ENCODE peak calls at places on chromosomes 4 and X, in nine cellular contexts. One of them, this sample, is unnamed. For H3K4me1, the result is how much of the 10 kb centered on the place peaks cover.

GRCh38 chrX:38799995-38800394 is 1.3 kb upstream of the MID1IP1 start:
- DNase-seq in fibroblast of lung: no peak
- DNase-seq in psoas muscle: no peak
- DNase-seq in gastrocnemius medialis: peak
- DNase-seq in sigmoid colon: no peak
- DNase-seq in pancreas: no peak
- DNase-seq in lung: no peak
- DNase-seq in right atrium auricular region: no peak
- DNase-seq in right lobe of liver: no peak
- DNase-seq in this sample: no peak

GRCh38 chr4:57061395-57061794 is 48.8 kb downstream of the IGFBP7 start:
- DNase-seq in fibroblast of lung: peak
- DNase-seq in psoas muscle: no peak
- DNase-seq in gastrocnemius medialis: no peak
- DNase-seq in sigmoid colon: no peak
- DNase-seq in pancreas: no peak
- DNase-seq in lung: no peak
- DNase-seq in right atrium auricular region: no peak
- DNase-seq in right lobe of liver: no peak
- DNase-seq in this sample: no peak

GRCh38 chrX:135596495-135596894 is 76.0 kb downstream of the INTS6L start:
- DNase-seq in fibroblast of lung: peak
- DNase-seq in psoas muscle: peak
- DNase-seq in gastrocnemius medialis: no peak
- DNase-seq in sigmoid colon: no peak
- DNase-seq in pancreas: peak
- DNase-seq in lung: no peak
- DNase-seq in right atrium auricular region: no peak
- DNase-seq in right lobe of liver: no peak
- DNase-seq in this sample: no peak

GRCh38 chr4:17817027-17817426 is 6.2 kb downstream of the NCAPG start:
- DNase-seq in fibroblast of lung: peak
- DNase-seq in psoas muscle: no peak
- DNase-seq in gastrocnemius medialis: no peak
- DNase-seq in sigmoid colon: no peak
- DNase-seq in pancreas: no peak
- DNase-seq in lung: no peak
- DNase-seq in right atrium auricular region: no peak
- DNase-seq in right lobe of liver: no peak
- DNase-seq in this sample: no peak

GRCh38 chr4:123672987-123673386 is 276.4 kb downstream of the SPRY1 start:
- DNase-seq in fibroblast of lung: peak
- DNase-seq in psoas muscle: no peak
- DNase-seq in gastrocnemius medialis: no peak
- DNase-seq in sigmoid colon: no peak
- DNase-seq in pancreas: no peak
- DNase-seq in lung: no peak
- DNase-seq in right atrium auricular region: no peak
- DNase-seq in right lobe of liver: no peak
- DNase-seq in this sample: no peak

GRCh38 chrX:17655232-17656034 is 81.9 kb upstream of the SCML1 start:
- DNase-seq in fibroblast of lung: peak
- DNase-seq in psoas muscle: no peak
- DNase-seq in gastrocnemius medialis: no peak
- DNase-seq in sigmoid colon: no peak
- DNase-seq in pancreas: no peak
- DNase-seq in lung: no peak
- DNase-seq in right atrium auricular region: no peak
- DNase-seq in right lobe of liver: no peak
- DNase-seq in this sample: no peak

GRCh38 chrX:3231766-3232165 is 114.7 kb downstream of the MXRA5 start:
- DNase-seq in fibroblast of lung: peak
- DNase-seq in psoas muscle: no peak
- DNase-seq in gastrocnemius medialis: no peak
- DNase-seq in sigmoid colon: no peak
- DNase-seq in pancreas: no peak
- DNase-seq in lung: no peak
- DNase-seq in right atrium auricular region: no peak
- DNase-seq in right lobe of liver: no peak
- DNase-seq in this sample: no peak

GRCh38 chr4:81754169-81754568 is 282.5 kb upstream of the RASGEF1B start:
- DNase-seq in fibroblast of lung: no peak
- DNase-seq in psoas muscle: no peak
- DNase-seq in gastrocnemius medialis: no peak
- DNase-seq in sigmoid colon: no peak
- DNase-seq in pancreas: no peak
- DNase-seq in lung: no peak
- DNase-seq in right atrium auricular region: no peak
- DNase-seq in right lobe of liver: no peak
- DNase-seq in this sample: no peak

GRCh38 chr4:22091351-22091731 is 142.8 kb upstream of the KCNIP4 start:
- DNase-seq in fibroblast of lung: no peak
- DNase-seq in psoas muscle: no peak
- DNase-seq in gastrocnemius medialis: no peak
- DNase-seq in sigmoid colon: no peak
- DNase-seq in pancreas: no peak
- DNase-seq in lung: no peak
- DNase-seq in right atrium auricular region: no peak
- DNase-seq in right lobe of liver: no peak
- DNase-seq in this sample: no peak

GRCh38 chr4:90425893-90426292 is 298.7 kb downstream of the CCSER1 start:
- DNase-seq in fibroblast of lung: peak
- DNase-seq in psoas muscle: no peak
- DNase-seq in gastrocnemius medialis: no peak
- DNase-seq in sigmoid colon: no peak
- DNase-seq in pancreas: no peak
- DNase-seq in lung: no peak
- DNase-seq in right atrium auricular region: no peak
- DNase-seq in right lobe of liver: no peak
- DNase-seq in this sample: no peak

GRCh38 chrX:49273181-49273727 is 3.7 kb downstream of the PPP1R3F start:
- DNase-seq in fibroblast of lung: no peak
- DNase-seq in psoas muscle: no peak
- DNase-seq in gastrocnemius medialis: no peak
- DNase-seq in sigmoid colon: peak
- DNase-seq in pancreas: no peak
- DNase-seq in lung: no peak
- DNase-seq in right atrium auricular region: no peak
- DNase-seq in right lobe of liver: no peak
- DNase-seq in this sample: no peak

GRCh38 chrX:128728943-128729342 is 676.7 kb upstream of the ACTRT1 start:
- DNase-seq in fibroblast of lung: no peak
- DNase-seq in psoas muscle: no peak
- DNase-seq in gastrocnemius medialis: no peak
- DNase-seq in sigmoid colon: no peak
- DNase-seq in pancreas: no peak
- DNase-seq in lung: no peak
- DNase-seq in right atrium auricular region: no peak
- DNase-seq in right lobe of liver: no peak
- DNase-seq in this sample: no peak

GRCh38 chr4:126395661-126396060 is 1080.9 kb downstream of the FAT4 start:
- DNase-seq in fibroblast of lung: peak
- DNase-seq in psoas muscle: no peak
- DNase-seq in gastrocnemius medialis: no peak
- DNase-seq in sigmoid colon: no peak
- DNase-seq in pancreas: no peak
- DNase-seq in lung: no peak
- DNase-seq in right atrium auricular region: no peak
- DNase-seq in right lobe of liver: no peak
- DNase-seq in this sample: no peak

GRCh38 chr4:114037981-114038380 is 58.5 kb upstream of the ARSJ start:
- DNase-seq in fibroblast of lung: no peak
- DNase-seq in psoas muscle: no peak
- DNase-seq in gastrocnemius medialis: no peak
- DNase-seq in sigmoid colon: no peak
- DNase-seq in pancreas: no peak
- DNase-seq in lung: no peak
- DNase-seq in right atrium auricular region: no peak
- DNase-seq in right lobe of liver: no peak
- DNase-seq in this sample: no peak

DNA sequence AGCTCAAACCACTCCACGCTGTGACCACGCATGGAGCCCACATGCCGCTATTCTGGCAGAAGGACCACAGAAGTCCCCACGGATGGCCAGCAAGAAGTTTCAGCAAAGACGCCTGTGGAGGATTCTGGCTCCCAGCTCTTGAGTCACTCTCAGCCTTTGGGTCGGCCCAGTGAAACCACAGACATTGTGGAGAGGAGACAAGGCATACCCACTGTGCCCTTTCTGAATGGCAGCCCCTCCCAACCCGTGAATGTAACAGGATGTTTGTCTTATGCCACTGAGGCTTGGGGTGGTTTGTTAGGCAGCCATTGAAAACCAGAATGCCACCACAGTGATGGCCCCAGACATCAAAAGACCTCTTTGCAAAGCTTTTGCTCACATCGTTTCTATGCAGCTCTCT is 42.7 kb downstream of the ABLIM2 start:
- DNase-seq in fibroblast of lung: no peak
- DNase-seq in psoas muscle: peak
- DNase-seq in gastrocnemius medialis: no peak
- DNase-seq in sigmoid colon: no peak
- DNase-seq in pancreas: no peak
- DNase-seq in lung: no peak
- DNase-seq in right atrium auricular region: no peak
- DNase-seq in right lobe of liver: peak
- DNase-seq in this sample: no peak
- H3K4me1 ChIP-seq in fibroblast of lung: under half
- H3K4me1 ChIP-seq in psoas muscle: half or more
- H3K4me1 ChIP-seq in gastrocnemius medialis: half or more
- H3K4me1 ChIP-seq in sigmoid colon: under half
- H3K4me1 ChIP-seq in pancreas: under half
- H3K4me1 ChIP-seq in lung: under half
- H3K4me1 ChIP-seq in right atrium auricular region: under half
- H3K4me1 ChIP-seq in right lobe of liver: under half
- H3K4me1 ChIP-seq in this sample: under half

DNA sequence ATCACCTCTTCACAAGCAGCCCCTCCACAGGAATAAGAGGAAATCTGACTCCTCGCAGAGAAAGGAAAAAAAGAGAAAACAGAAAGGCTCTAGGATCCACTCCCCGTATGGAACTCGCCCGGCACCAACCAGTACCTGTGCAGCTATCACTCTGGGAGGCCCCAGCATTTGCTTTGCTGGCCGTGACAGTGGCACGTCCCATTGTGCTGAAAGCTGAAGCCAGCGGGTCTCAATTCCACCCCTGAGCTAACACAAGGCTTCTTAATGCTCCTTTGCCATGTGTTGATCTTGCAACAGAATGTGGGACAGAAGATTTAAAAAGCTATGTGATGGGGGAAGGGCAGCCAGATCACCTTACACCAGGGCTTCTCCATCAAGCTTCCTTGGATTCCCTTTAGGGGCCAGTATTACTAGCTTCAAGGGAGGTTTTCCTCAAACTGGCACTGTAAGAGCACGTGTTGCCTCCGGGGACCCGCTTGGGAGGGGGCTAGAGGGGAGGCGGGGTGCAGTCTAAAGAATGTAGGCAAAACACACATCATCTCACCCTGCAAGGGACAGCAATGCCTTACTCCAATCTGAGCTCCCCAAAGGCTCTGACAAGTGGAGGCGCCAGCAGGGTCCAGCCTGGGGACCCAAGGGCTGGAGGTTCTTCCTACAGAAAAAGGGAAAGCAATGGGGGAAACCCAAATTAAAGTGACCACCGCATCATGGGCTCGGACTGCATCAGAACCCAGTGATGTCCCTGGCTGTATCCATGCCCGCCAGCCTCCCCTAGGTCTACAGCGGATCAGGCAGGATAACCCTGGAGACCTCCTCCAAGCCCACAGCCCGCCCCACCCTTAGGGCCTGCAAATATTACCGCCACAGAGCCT is 1.2 kb downstream of the USP46 start:
- DNase-seq in fibroblast of lung: peak
- DNase-seq in psoas muscle: peak
- DNase-seq in gastrocnemius medialis: peak
- DNase-seq in sigmoid colon: peak
- DNase-seq in pancreas: peak
- DNase-seq in lung: no peak
- DNase-seq in right atrium auricular region: peak
- DNase-seq in right lobe of liver: no peak
- DNase-seq in this sample: no peak
- H3K4me3 ChIP-seq in fibroblast of lung: peak
- H3K4me3 ChIP-seq in psoas muscle: peak
- H3K4me3 ChIP-seq in gastrocnemius medialis: peak
- H3K4me3 ChIP-seq in sigmoid colon: peak
- H3K4me3 ChIP-seq in pancreas: peak
- H3K4me3 ChIP-seq in lung: peak
- H3K4me3 ChIP-seq in right atrium auricular region: peak
- H3K4me3 ChIP-seq in right lobe of liver: peak
- H3K4me3 ChIP-seq in this sample: peak

GRCh38 chr4:12411072-12411471 is 982.4 kb upstream of the HS3ST1 start:
- DNase-seq in fibroblast of lung: no peak
- DNase-seq in psoas muscle: no peak
- DNase-seq in gastrocnemius medialis: no peak
- DNase-seq in sigmoid colon: no peak
- DNase-seq in pancreas: no peak
- DNase-seq in lung: no peak
- DNase-seq in right atrium auricular region: no peak
- DNase-seq in right lobe of liver: no peak
- DNase-seq in this sample: no peak

GRCh38 chr4:12414181-12414812 is 985.6 kb upstream of the HS3ST1 start:
- DNase-seq in fibroblast of lung: no peak
- DNase-seq in psoas muscle: no peak
- DNase-seq in gastrocnemius medialis: no peak
- DNase-seq in sigmoid colon: no peak
- DNase-seq in pancreas: no peak
- DNase-seq in lung: no peak
- DNase-seq in right atrium auricular region: no peak
- DNase-seq in right lobe of liver: no peak
- DNase-seq in this sample: no peak

DNA sequence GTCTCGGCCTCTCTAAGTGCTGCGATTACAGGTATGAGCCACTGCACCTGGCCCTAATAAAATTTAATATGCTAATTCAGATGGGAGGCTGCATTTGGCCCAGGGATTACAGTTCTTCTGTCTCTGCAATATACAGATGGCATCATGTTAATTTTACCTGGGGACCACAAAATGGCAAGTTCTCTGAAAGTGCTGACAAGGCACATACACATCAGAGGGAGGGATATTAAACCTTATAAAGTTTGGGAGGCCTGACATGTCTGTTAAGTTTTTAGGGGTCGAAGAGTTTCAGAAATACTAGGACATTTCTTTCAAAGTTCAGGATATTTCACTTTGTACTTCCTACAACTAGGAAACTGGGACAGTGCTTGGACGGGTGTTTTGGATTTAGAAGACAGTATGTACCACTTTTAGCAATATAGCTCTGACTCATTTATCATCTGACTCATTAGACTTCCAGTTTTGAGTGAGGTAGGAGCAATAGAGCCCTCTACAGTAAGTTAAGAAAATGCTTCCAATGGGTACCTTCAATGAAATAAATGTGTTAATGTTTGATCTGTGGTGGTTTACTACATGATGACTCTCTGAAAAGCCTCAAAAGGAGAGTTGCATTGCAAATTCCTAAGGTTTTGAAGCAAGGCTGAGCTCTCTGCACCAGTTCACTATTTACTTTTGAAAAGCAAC is 981.0 kb upstream of the HS3ST1 start:
- DNase-seq in fibroblast of lung: peak
- DNase-seq in psoas muscle: no peak
- DNase-seq in gastrocnemius medialis: no peak
- DNase-seq in sigmoid colon: no peak
- DNase-seq in pancreas: no peak
- DNase-seq in lung: no peak
- DNase-seq in right atrium auricular region: no peak
- DNase-seq in right lobe of liver: no peak
- DNase-seq in this sample: no peak
- TF ChIP-seq CTCF in fibroblast of lung: no peak
- TF ChIP-seq CTCF in psoas muscle: no peak
- TF ChIP-seq CTCF in gastrocnemius medialis: no peak
- TF ChIP-seq CTCF in sigmoid colon: no peak
- TF ChIP-seq CTCF in pancreas: no peak
- TF ChIP-seq CTCF in lung: no peak
- TF ChIP-seq CTCF in right atrium auricular region: no peak
- TF ChIP-seq CTCF in right lobe of liver: no peak
- TF ChIP-seq CTCF in this sample: no peak

GRCh38 chr4:26320159-26320452 is 708 bp upstream of the RBPJ start:
- DNase-seq in fibroblast of lung: no peak
- DNase-seq in psoas muscle: no peak
- DNase-seq in gastrocnemius medialis: peak
- DNase-seq in sigmoid colon: no peak
- DNase-seq in pancreas: no peak
- DNase-seq in lung: no peak
- DNase-seq in right atrium auricular region: no peak
- DNase-seq in right lobe of liver: no peak
- DNase-seq in this sample: no peak
- H3K4me1 ChIP-seq in fibroblast of lung: under half
- H3K4me1 ChIP-seq in psoas muscle: under half
- H3K4me1 ChIP-seq in gastrocnemius medialis: under half
- H3K4me1 ChIP-seq in sigmoid colon: half or more
- H3K4me1 ChIP-seq in pancreas: under half
- H3K4me1 ChIP-seq in lung: under half
- H3K4me1 ChIP-seq in right atrium auricular region: under half
- H3K4me1 ChIP-seq in right lobe of liver: under half
- H3K4me1 ChIP-seq in this sample: under half